ENCODE peak calls at places on chromosomes 3 and 15, in eight cellular contexts. D is prostate gland, C is fibroblast of lung, K is HCT116, I is H1, J is testis, G is heart left ventricle, H is Peyer's patch. R is an unnamed sample. For H3K27me3, the result is how much of the 10 kb centered on the place peaks cover.

GRCh38 chr3:128276577-128277183 is 123.4 kb downstream of the EEFSEC start:
- DNase-seq in H (no peak), C (no peak), K (no peak), G (no peak), D (no peak), I (no peak), J (no peak), R (no peak)

GRCh38 chr3:177338697-177339219 is 141.5 kb upstream of the TBL1XR1 start:
- DNase-seq in K (no peak), I (no peak), D (no peak), H (no peak), G (no peak), C (peak), J (no peak), R (no peak)

GRCh38 chr3:128794788-128795649 is 69.0 kb downstream of the RAB7A start:
- DNase-seq in H (no peak), I (peak), G (peak), K (peak), C (peak), D (peak), J (peak), R (peak)

GRCh38 chr15:89364741-89365450 is 30.3 kb upstream of the POLG start:
- DNase-seq in D (no peak), J (no peak), H (no peak), G (no peak), I (no peak), K (no peak), C (no peak), R (no peak)

GRCh38 chr3:99846472-99846871 is 28.8 kb downstream of the CMSS1 start:
- DNase-seq in C (peak), D (no peak), H (no peak), K (no peak), J (no peak), G (no peak), I (no peak), R (no peak)

GRCh38 chr3:13110678-13111116 is 37.5 kb upstream of the IQSEC1 start:
- DNase-seq in G (no peak), C (no peak), D (peak), H (peak), J (no peak), I (no peak), K (no peak), R (no peak)

GRCh38 chr15:82543155-82543554 is 2.9 kb upstream of the RPS17 start:
- DNase-seq in C (peak), D (no peak), G (no peak), H (no peak), J (no peak), K (no peak), I (no peak), R (no peak)

GRCh38 chr15:89179966-89180875 is 41.2 kb downstream of the RLBP1 start:
- DNase-seq in H (no peak), K (no peak), D (no peak), I (no peak), J (no peak), C (peak), G (no peak), R (no peak)

GRCh38 chr15:74297867-74298266 is 61.7 kb downstream of the CCDC33 start:
- DNase-seq in H (no peak), G (no peak), C (no peak), I (no peak), J (no peak), K (no peak), D (no peak), R (no peak)
- H3K27me3 ChIP-seq in H (under half), G (under half), C (under half), I (under half), J (under half), K (half or more), D (under half), R (under half)

GRCh38 chr3:126568776-126569342 is 10.1 kb upstream of the C3orf22 start:
- DNase-seq in K (no peak), H (peak), C (no peak), J (no peak), G (peak), D (no peak), I (no peak), R (no peak)

GRCh38 chr3:126571078-126571477 is 12.3 kb upstream of the C3orf22 start:
- DNase-seq in J (no peak), H (no peak), I (no peak), D (no peak), C (no peak), G (no peak), K (no peak), R (no peak)

GRCh38 chr3:126569390-126569975 is 10.8 kb upstream of the C3orf22 start:
- DNase-seq in G (no peak), D (no peak), C (no peak), I (no peak), K (no peak), H (peak), J (no peak), R (no peak)

GRCh38 chr3:126570103-126570541 is 11.4 kb upstream of the C3orf22 start:
- DNase-seq in D (no peak), J (no peak), I (no peak), K (no peak), H (peak), G (no peak), C (no peak), R (no peak)

GRCh38 chr3:126567696-126568438 is 9.1 kb upstream of the C3orf22 start:
- DNase-seq in K (no peak), D (no peak), G (peak), H (peak), I (no peak), J (peak), C (no peak), R (no peak)
- TF ChIP-seq CTCF in K (peak), D (no peak), G (no peak), H (no peak), I (peak), J (no peak), C (no peak), R (no peak)

GRCh38 chr3:14172480-14172879 is 5.9 kb downstream of the XPC start:
- DNase-seq in H (no peak), J (no peak), I (no peak), C (no peak), K (no peak), D (no peak), G (no peak), R (no peak)

GRCh38 chr3:14177580-14178246 is 688 bp downstream of the XPC start:
- DNase-seq in K (peak), J (peak), I (no peak), H (no peak), G (no peak), D (no peak), C (peak), R (no peak)

GRCh38 chr3:14178247-14179113 is at the start of the genes LSM3 and XPC:
- DNase-seq in J (peak), C (peak), K (peak), H (peak), D (peak), G (peak), I (peak), R (peak)

GRCh38 chr3:14174483-14174882 is 3.9 kb downstream of the XPC start:
- DNase-seq in H (no peak), K (no peak), J (no peak), C (peak), I (no peak), D (no peak), G (no peak), R (no peak)

DNA sequence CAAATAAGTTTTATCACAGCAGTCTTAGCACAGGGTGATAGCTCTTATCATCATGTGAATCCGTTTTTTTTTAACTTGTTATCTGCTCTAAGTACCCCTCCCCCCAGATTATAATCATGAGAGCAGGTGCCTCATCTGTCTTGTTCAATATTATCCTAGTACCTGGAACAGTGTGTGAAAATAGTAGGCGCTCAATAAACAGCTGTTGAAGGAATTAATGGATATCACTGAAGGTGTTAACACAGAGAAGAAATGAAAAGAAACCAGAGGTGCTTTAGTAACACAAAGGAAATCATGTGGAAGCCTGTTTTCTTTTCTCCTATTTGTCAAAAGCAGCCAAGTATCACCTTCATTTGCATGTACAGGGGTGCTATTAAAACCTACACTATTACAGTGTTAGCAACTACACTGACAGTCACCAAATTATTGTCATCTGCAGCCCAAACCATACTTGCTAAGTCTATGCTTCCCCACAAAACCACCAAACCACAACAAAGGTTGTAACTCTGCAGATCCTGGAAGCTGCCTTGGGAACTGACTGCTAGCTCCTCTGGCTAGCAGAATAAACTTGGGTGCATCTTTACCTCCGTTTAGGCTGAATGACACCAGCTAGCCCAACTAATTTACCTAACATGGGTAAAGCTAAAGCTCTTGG is 2.9 kb downstream of the XPC start:
- DNase-seq in J (no peak), C (peak), H (no peak), I (no peak), D (no peak), G (no peak), K (no peak), R (no peak)
- H3K4me3 ChIP-seq in J (no peak), C (no peak), H (no peak), I (no peak), D (no peak), G (no peak), K (no peak), R (no peak)

DNA sequence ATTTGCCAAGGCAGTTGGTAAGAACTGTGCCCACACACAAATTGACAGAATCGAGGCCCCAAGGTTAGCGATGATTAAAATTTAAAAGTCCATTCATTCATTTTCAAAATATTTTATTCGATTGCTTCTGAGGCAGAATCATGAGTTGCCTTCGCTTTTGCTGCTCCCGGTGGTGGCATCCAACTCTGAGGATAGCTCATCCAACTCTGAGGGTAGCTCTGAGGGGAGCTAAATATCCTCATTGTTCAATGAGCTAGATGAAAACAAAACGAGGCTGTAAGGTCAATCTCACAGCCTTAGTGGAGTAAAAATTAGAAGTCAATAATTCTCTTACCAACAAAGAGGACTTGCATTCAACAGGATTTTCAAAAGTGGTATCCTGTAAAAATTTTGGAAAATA is 901 bp upstream of the CHL1 start:
- DNase-seq in K (no peak), C (no peak), G (no peak), H (no peak), D (no peak), J (no peak), I (no peak), R (no peak)
- H3K27me3 ChIP-seq in K (under half), C (under half), G (under half), H (under half), D (under half), J (under half), I (under half), R (under half)

GRCh38 chr3:40521254-40521653 is 3.5 kb upstream of the ZNF621 start:
- DNase-seq in G (no peak), C (no peak), J (no peak), I (no peak), H (no peak), K (no peak), D (no peak), R (no peak)

GRCh38 chr3:40528426-40528825 is 3.7 kb downstream of the ZNF621 start:
- DNase-seq in J (no peak), K (no peak), I (no peak), H (no peak), C (no peak), D (no peak), G (no peak), R (no peak)

GRCh38 chr3:40524571-40525285 is at the start of gene ZNF621:
- DNase-seq in I (peak), D (peak), C (peak), J (peak), H (peak), K (peak), G (peak), R (peak)

GRCh38 chr3:40524222-40524570 is 564 bp upstream of the ZNF621 start:
- DNase-seq in G (no peak), K (no peak), C (no peak), J (no peak), I (no peak), H (no peak), D (no peak), R (no peak)

GRCh38 chr3:40523781-40524180 is 979 bp upstream of the ZNF621 start:
- DNase-seq in H (no peak), C (no peak), G (no peak), J (no peak), I (no peak), D (peak), K (no peak), R (no peak)
- TF ChIP-seq CTCF in H (no peak), C (no peak), G (no peak), J (no peak), I (no peak), D (no peak), K (no peak), R (no peak)